ENCODE peak calls at places on chromosomes 11 and 22, in four cellular contexts. T is upper lobe of left lung, L is lung, K is pancreas. Z is an unnamed sample.

GRCh38 chr22:32558681-32559355 is 84.2 kb downstream of the FBXO7 start:
- DNase-seq in T (peak), L (peak), K (no peak), Z (no peak)

GRCh38 chr11:117901601-117902000 is 25.1 kb upstream of the FXYD6 start:
- DNase-seq in T (peak), L (no peak), K (no peak), Z (no peak)

GRCh38 chr22:36767035-36767775 is 8.7 kb downstream of the IFT27 start:
- DNase-seq in T (no peak), L (no peak), K (peak), Z (no peak)

GRCh38 chr11:44729065-44729464 is 2.3 kb downstream of the TSPAN18 start:
- DNase-seq in T (no peak), L (no peak), K (no peak), Z (no peak)

GRCh38 chr11:116082256-116082655 is 578.0 kb upstream of the CADM1 start:
- DNase-seq in T (no peak), L (no peak), K (no peak), Z (no peak)

GRCh38 chr11:10669258-10670033 is 24.1 kb downstream of the IRAG1 start:
- DNase-seq in T (no peak), L (no peak), K (no peak), Z (no peak)

GRCh38 chr22:29060931-29061330 is 700 bp downstream of the C22orf31 start:
- DNase-seq in T (no peak), L (no peak), K (no peak), Z (no peak)

GRCh38 chr11:130103296-130103814 is 33.7 kb downstream of the APLP2 start:
- DNase-seq in T (no peak), L (no peak), K (no peak), Z (no peak)

GRCh38 chr11:61762798-61763197 is 10.4 kb downstream of the MYRF start:
- DNase-seq in T (peak), L (no peak), K (no peak), Z (no peak)

GRCh38 chr11:62242021-62242420 is at the start of gene SCGB1D2:
- DNase-seq in T (no peak), L (no peak), K (peak), Z (peak)

GRCh38 chr11:108147150-108147549 is 25.8 kb downstream of the ACAT1 start:
- DNase-seq in T (no peak), L (no peak), K (no peak), Z (no peak)

GRCh38 chr11:77506857-77507256 is 33.0 kb upstream of the PAK1 start:
- DNase-seq in T (no peak), L (no peak), K (no peak), Z (no peak)

GRCh38 chr22:25212337-25212736 is 7.1 kb upstream of the CRYBB2 start:
- DNase-seq in T (no peak), L (no peak), K (no peak), Z (no peak)

GRCh38 chr22:43890901-43891331 is 897 bp downstream of the PNPLA5 start:
- DNase-seq in T (peak), L (no peak), K (no peak), Z (no peak)

GRCh38 chr11:134229131-134229790 is 4.8 kb downstream of the VPS26B start:
- DNase-seq in T (no peak), L (no peak), K (no peak), Z (no peak)

GRCh38 chr11:78806214-78807004 is 231.7 kb upstream of the NARS2 start:
- DNase-seq in T (no peak), L (no peak), K (no peak), Z (no peak)

GRCh38 chr11:38594881-38595280 is 1996.8 kb upstream of the RAG2 start:
- DNase-seq in T (no peak), L (no peak), K (no peak), Z (no peak)

GRCh38 chr11:77515483-77515882 is 41.6 kb upstream of the PAK1 start:
- DNase-seq in T (no peak), L (no peak), K (no peak), Z (no peak)

GRCh38 chr11:27471588-27472397 is 797 bp downstream of the LGR4 start:
- DNase-seq in T (peak), L (no peak), K (peak), Z (no peak)

GRCh38 chr22:28980326-28980725 is 81.3 kb downstream of the C22orf31 start:
- DNase-seq in T (no peak), L (no peak), K (no peak), Z (no peak)

GRCh38 chr22:49295851-49296560 is 531.7 kb downstream of the BRD1 start:
- DNase-seq in T (no peak), L (no peak), K (peak), Z (no peak)

GRCh38 chr11:61021661-61022212 is 50.3 kb downstream of the CD6 start:
- DNase-seq in T (peak), L (no peak), K (peak), Z (no peak)

GRCh38 chr11:9617960-9618359 is 44.5 kb downstream of the WEE1 start:
- DNase-seq in T (no peak), L (no peak), K (no peak), Z (no peak)

GRCh38 chr11:22037505-22037904 is 155.4 kb upstream of the ANO5 start:
- DNase-seq in T (peak), L (no peak), K (no peak), Z (no peak)

GRCh38 chr11:59185412-59185811 is 13.5 kb downstream of the DTX4 start:
- DNase-seq in T (no peak), L (no peak), K (no peak), Z (no peak)

GRCh38 chr22:35377735-35378134 is 3.2 kb upstream of the HMOX1 start:
- DNase-seq in T (no peak), L (no peak), K (no peak), Z (no peak)

GRCh38 chr22:40829131-40829530 is 10.0 kb upstream of the SLC25A17 start:
- DNase-seq in T (no peak), L (no peak), K (no peak), Z (no peak)

GRCh38 chr11:118210323-118210722 is 14.5 kb downstream of the JAML start:
- DNase-seq in T (no peak), L (no peak), K (no peak), Z (no peak)

GRCh38 chr11:44004452-44004833 is 43.3 kb upstream of the ACCSL start:
- DNase-seq in T (no peak), L (no peak), K (no peak), Z (no peak)

GRCh38 chr22:22322792-22323191 is 78.2 kb downstream of the VPREB1 start:
- DNase-seq in T (peak), L (no peak), K (no peak), Z (no peak)

GRCh38 chr11:30131535-30131934 is 99.3 kb upstream of the FSHB start:
- DNase-seq in T (no peak), L (no peak), K (no peak), Z (no peak)

GRCh38 chr11:67496113-67496512 is 9.1 kb downstream of the PITPNM1 start:
- DNase-seq in T (peak), L (no peak), K (no peak), Z (no peak)

GRCh38 chr22:38176170-38176741 is 5.4 kb downstream of the PLA2G6 start:
- DNase-seq in T (no peak), L (peak), K (peak), Z (no peak)
- H3K27ac ChIP-seq in T (peak), L (peak), K (peak), Z (peak)

GRCh38 chr11:1857064-1857463 is 4.2 kb downstream of the LSP1 start:
- DNase-seq in T (peak), L (no peak), K (no peak), Z (no peak)

GRCh38 chr11:1858154-1858553 is 5.3 kb downstream of the LSP1 start:
- DNase-seq in T (peak), L (no peak), K (no peak), Z (no peak)

GRCh38 chr11:1855886-1856265 is 3.0 kb downstream of the LSP1 start:
- DNase-seq in T (peak), L (no peak), K (no peak), Z (no peak)

GRCh38 chr11:1854949-1855885 is 2.3 kb downstream of the LSP1 start:
- DNase-seq in T (peak), L (no peak), K (no peak), Z (no peak)

GRCh38 chr11:1856306-1857005 is 3.6 kb downstream of the LSP1 start:
- DNase-seq in T (peak), L (no peak), K (no peak), Z (no peak)
- H3K27ac ChIP-seq in T (no peak), L (no peak), K (no peak), Z (no peak)

GRCh38 chr11:2931416-2931746 is 2.2 kb upstream of the PHLDA2 start:
- DNase-seq in T (no peak), L (no peak), K (no peak), Z (no peak)

GRCh38 chr11:2930705-2931415 is 1.6 kb upstream of the PHLDA2 start:
- DNase-seq in T (peak), L (peak), K (peak), Z (no peak)

GRCh38 chr11:2933376-2934056 is 4.3 kb upstream of the PHLDA2 start:
- DNase-seq in T (peak), L (peak), K (no peak), Z (no peak)

GRCh38 chr11:2932850-2933251 is 3.6 kb upstream of the PHLDA2 start:
- DNase-seq in T (peak), L (no peak), K (no peak), Z (no peak)

GRCh38 chr11:2931771-2932738 is 2.8 kb upstream of the PHLDA2 start:
- DNase-seq in T (peak), L (no peak), K (peak), Z (no peak)
- H3K27ac ChIP-seq in T (no peak), L (no peak), K (no peak), Z (no peak)

DNA sequence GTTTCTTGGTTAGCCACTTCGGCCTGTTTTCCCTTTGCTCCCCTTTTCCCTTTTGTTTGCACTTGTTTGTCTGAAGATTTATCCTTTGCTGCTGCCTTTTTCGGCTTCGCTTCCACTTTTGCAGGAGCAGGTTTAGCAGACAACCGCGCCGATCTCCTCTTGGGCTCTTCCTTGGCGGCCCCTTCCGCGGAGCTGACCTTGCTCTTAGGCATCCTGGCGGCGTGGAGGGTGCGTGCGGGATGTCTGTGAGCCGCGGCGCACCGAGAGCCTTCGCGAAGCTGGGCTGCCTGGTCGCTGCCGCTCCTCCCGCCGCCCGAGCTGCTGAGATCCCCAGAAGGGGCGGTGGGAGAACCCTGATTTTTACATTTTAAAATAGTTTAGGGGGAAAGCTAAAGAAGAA is 105.3 kb upstream of the RRM1 start:
- DNase-seq in T (peak), L (no peak), K (no peak), Z (no peak)
- H3K27ac ChIP-seq in T (no peak), L (no peak), K (no peak), Z (no peak)

GRCh38 chr11:12316432-12316831 is 60.9 kb upstream of the PARVA start:
- DNase-seq in T (no peak), L (no peak), K (no peak), Z (no peak)
- H3K27ac ChIP-seq in T (no peak), L (no peak), K (no peak), Z (no peak)

GRCh38 chr11:112291191-112291590 is 30.5 kb upstream of the PLET1 start:
- DNase-seq in T (no peak), L (no peak), K (no peak), Z (no peak)

GRCh38 chr11:112292188-112292587 is 31.5 kb upstream of the PLET1 start:
- DNase-seq in T (no peak), L (no peak), K (no peak), Z (no peak)

GRCh38 chr11:112290462-112290894 is 29.8 kb upstream of the PLET1 start:
- DNase-seq in T (no peak), L (no peak), K (no peak), Z (no peak)

GRCh38 chr11:112288021-112288420 is 27.4 kb upstream of the PLET1 start:
- DNase-seq in T (no peak), L (no peak), K (no peak), Z (no peak)

GRCh38 chr11:112289588-112290461 is 29.2 kb upstream of the PLET1 start:
- DNase-seq in T (peak), L (peak), K (peak), Z (peak)
- H3K27ac ChIP-seq in T (peak), L (peak), K (no peak), Z (peak)

GRCh38 chr11:64546176-64546575 is 44.8 kb upstream of the SLC22A12 start:
- DNase-seq in T (no peak), L (no peak), K (no peak), Z (no peak)

GRCh38 chr11:64553554-64554201 is 37.3 kb upstream of the SLC22A12 start:
- DNase-seq in T (no peak), L (peak), K (peak), Z (peak)

GRCh38 chr11:64546600-64546999 is 44.4 kb upstream of the SLC22A12 start:
- DNase-seq in T (no peak), L (no peak), K (no peak), Z (no peak)

GRCh38 chr11:64545605-64546004 is 45.4 kb upstream of the SLC22A12 start:
- DNase-seq in T (no peak), L (no peak), K (no peak), Z (no peak)

DNA sequence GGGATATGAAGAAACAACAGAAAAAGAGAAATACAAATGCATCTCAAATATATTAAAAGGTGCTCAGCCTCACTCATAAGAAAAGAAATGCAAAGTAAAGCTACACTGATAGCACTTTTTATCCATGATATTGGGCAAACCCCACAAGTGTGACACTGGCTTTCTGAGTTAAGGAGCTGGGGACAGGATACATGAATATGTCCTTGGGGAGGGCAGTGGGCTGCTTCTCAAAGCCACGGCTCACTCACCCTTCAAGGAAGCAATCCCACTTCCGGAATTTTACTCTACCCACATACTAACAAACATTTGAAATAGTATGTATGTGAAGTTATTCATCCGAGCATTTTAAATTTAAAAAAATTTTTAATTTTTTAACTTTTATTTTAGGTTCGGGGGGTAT is 41.1 kb upstream of the SLC22A12 start:
- DNase-seq in T (no peak), L (no peak), K (no peak), Z (no peak)
- H3K27ac ChIP-seq in T (no peak), L (no peak), K (no peak), Z (no peak)

GRCh38 chr11:34564406-34564805 is 50.8 kb upstream of the ELF5 start:
- DNase-seq in T (no peak), L (no peak), K (no peak), Z (no peak)
- H3K27ac ChIP-seq in T (no peak), L (no peak), K (no peak), Z (no peak)

GRCh38 chr11:103110406-103110805 is 1.2 kb downstream of the DYNC2H1 start:
- DNase-seq in T (no peak), L (no peak), K (no peak), Z (no peak)

GRCh38 chr11:103108933-103109817 is at the start of gene DYNC2H1:
- DNase-seq in T (peak), L (peak), K (peak), Z (peak)

GRCh38 chr11:103112364-103112763 is 3.1 kb downstream of the DYNC2H1 start:
- DNase-seq in T (no peak), L (no peak), K (no peak), Z (no peak)

GRCh38 chr11:103111400-103111799 is 2.2 kb downstream of the DYNC2H1 start:
- DNase-seq in T (no peak), L (no peak), K (no peak), Z (no peak)

GRCh38 chr11:103109818-103110388 is 677 bp downstream of the DYNC2H1 start:
- DNase-seq in T (peak), L (no peak), K (no peak), Z (no peak)
- H3K27ac ChIP-seq in T (peak), L (peak), K (peak), Z (peak)

Z was measured in substantia nigra.